ENCODE peak calls at places on chromosomes 6 and 20, in nine cellular contexts. One of them, this sample, is unnamed.

GRCh38 chr20:7926767-7927166 is 13.5 kb downstream of the HAO1 start:
- DNase-seq in C1 segment of cervical spinal cord: no peak
- DNase-seq in GM23248: peak
- DNase-seq in fibroblast of villous mesenchyme: peak
- DNase-seq in ACHN: peak
- DNase-seq in hypothalamus: no peak
- DNase-seq in NCI-H1436: peak
- DNase-seq in left ventricle myocardium inferior: no peak
- DNase-seq in HTR-8/SVneo: no peak
- DNase-seq in this sample: no peak

GRCh38 chr6:106746660-106747059 is 117.3 kb downstream of the QRSL1 start:
- DNase-seq in ACHN: no peak
- DNase-seq in hypothalamus: no peak
- DNase-seq in left ventricle myocardium inferior: no peak
- DNase-seq in fibroblast of villous mesenchyme: peak
- DNase-seq in C1 segment of cervical spinal cord: no peak
- DNase-seq in GM23248: peak
- DNase-seq in HTR-8/SVneo: peak
- DNase-seq in NCI-H1436: peak
- DNase-seq in this sample: no peak

GRCh38 chr6:124203812-124204167 is 400.1 kb downstream of the NKAIN2 start:
- DNase-seq in hypothalamus: no peak
- DNase-seq in NCI-H1436: no peak
- DNase-seq in fibroblast of villous mesenchyme: peak
- DNase-seq in HTR-8/SVneo: no peak
- DNase-seq in GM23248: no peak
- DNase-seq in left ventricle myocardium inferior: no peak
- DNase-seq in ACHN: no peak
- DNase-seq in C1 segment of cervical spinal cord: no peak
- DNase-seq in this sample: no peak

GRCh38 chr6:106974999-106975698 is 620 bp upstream of the CD24 start:
- DNase-seq in left ventricle myocardium inferior: peak
- DNase-seq in hypothalamus: no peak
- DNase-seq in fibroblast of villous mesenchyme: no peak
- DNase-seq in NCI-H1436: no peak
- DNase-seq in ACHN: peak
- DNase-seq in HTR-8/SVneo: peak
- DNase-seq in GM23248: peak
- DNase-seq in C1 segment of cervical spinal cord: no peak
- DNase-seq in this sample: peak

GRCh38 chr6:116511424-116512131 is at the start of gene CALHM5:
- DNase-seq in fibroblast of villous mesenchyme: peak
- DNase-seq in C1 segment of cervical spinal cord: no peak
- DNase-seq in GM23248: peak
- DNase-seq in hypothalamus: no peak
- DNase-seq in left ventricle myocardium inferior: peak
- DNase-seq in NCI-H1436: no peak
- DNase-seq in ACHN: peak
- DNase-seq in HTR-8/SVneo: peak
- DNase-seq in this sample: peak

GRCh38 chr6:143673638-143674037 is 4.1 kb upstream of the PHACTR2 start:
- DNase-seq in ACHN: peak
- DNase-seq in C1 segment of cervical spinal cord: no peak
- DNase-seq in fibroblast of villous mesenchyme: peak
- DNase-seq in GM23248: peak
- DNase-seq in NCI-H1436: no peak
- DNase-seq in hypothalamus: no peak
- DNase-seq in HTR-8/SVneo: peak
- DNase-seq in left ventricle myocardium inferior: no peak
- DNase-seq in this sample: peak

GRCh38 chr6:148747493-148748160 is 797 bp downstream of the UST start:
- DNase-seq in HTR-8/SVneo: no peak
- DNase-seq in C1 segment of cervical spinal cord: no peak
- DNase-seq in left ventricle myocardium inferior: peak
- DNase-seq in fibroblast of villous mesenchyme: peak
- DNase-seq in ACHN: peak
- DNase-seq in GM23248: peak
- DNase-seq in NCI-H1436: no peak
- DNase-seq in hypothalamus: peak
- DNase-seq in this sample: peak

GRCh38 chr6:138655828-138656227 is 117.7 kb upstream of the CCDC28A start:
- DNase-seq in HTR-8/SVneo: no peak
- DNase-seq in fibroblast of villous mesenchyme: no peak
- DNase-seq in ACHN: no peak
- DNase-seq in GM23248: no peak
- DNase-seq in hypothalamus: no peak
- DNase-seq in NCI-H1436: no peak
- DNase-seq in C1 segment of cervical spinal cord: no peak
- DNase-seq in left ventricle myocardium inferior: no peak
- DNase-seq in this sample: peak

GRCh38 chr6:83474309-83474708 is 38.0 kb upstream of the PRSS35 start:
- DNase-seq in left ventricle myocardium inferior: no peak
- DNase-seq in NCI-H1436: no peak
- DNase-seq in C1 segment of cervical spinal cord: no peak
- DNase-seq in hypothalamus: peak
- DNase-seq in ACHN: no peak
- DNase-seq in GM23248: no peak
- DNase-seq in fibroblast of villous mesenchyme: peak
- DNase-seq in HTR-8/SVneo: no peak
- DNase-seq in this sample: peak

GRCh38 chr20:25229486-25230176 is 18.3 kb upstream of the PYGB start:
- DNase-seq in HTR-8/SVneo: no peak
- DNase-seq in NCI-H1436: no peak
- DNase-seq in left ventricle myocardium inferior: no peak
- DNase-seq in fibroblast of villous mesenchyme: no peak
- DNase-seq in ACHN: no peak
- DNase-seq in hypothalamus: no peak
- DNase-seq in GM23248: no peak
- DNase-seq in C1 segment of cervical spinal cord: no peak
- DNase-seq in this sample: no peak

GRCh38 chr6:4308354-4308753 is 173.0 kb upstream of the ECI2 start:
- DNase-seq in HTR-8/SVneo: no peak
- DNase-seq in NCI-H1436: no peak
- DNase-seq in hypothalamus: no peak
- DNase-seq in left ventricle myocardium inferior: no peak
- DNase-seq in GM23248: peak
- DNase-seq in fibroblast of villous mesenchyme: no peak
- DNase-seq in ACHN: no peak
- DNase-seq in C1 segment of cervical spinal cord: no peak
- DNase-seq in this sample: no peak

GRCh38 chr6:89295981-89296380 is 19.1 kb downstream of the GABRR2 start:
- DNase-seq in HTR-8/SVneo: no peak
- DNase-seq in C1 segment of cervical spinal cord: no peak
- DNase-seq in left ventricle myocardium inferior: no peak
- DNase-seq in NCI-H1436: no peak
- DNase-seq in fibroblast of villous mesenchyme: no peak
- DNase-seq in hypothalamus: no peak
- DNase-seq in ACHN: no peak
- DNase-seq in GM23248: no peak
- DNase-seq in this sample: no peak

GRCh38 chr6:22112490-22112889 is 184.3 kb downstream of the PRL start:
- DNase-seq in hypothalamus: no peak
- DNase-seq in fibroblast of villous mesenchyme: no peak
- DNase-seq in HTR-8/SVneo: no peak
- DNase-seq in left ventricle myocardium inferior: no peak
- DNase-seq in ACHN: no peak
- DNase-seq in GM23248: peak
- DNase-seq in NCI-H1436: no peak
- DNase-seq in C1 segment of cervical spinal cord: no peak
- DNase-seq in this sample: no peak

GRCh38 chr6:165678904-165679303 is 15.9 kb upstream of the PDE10A start:
- DNase-seq in NCI-H1436: no peak
- DNase-seq in fibroblast of villous mesenchyme: no peak
- DNase-seq in ACHN: no peak
- DNase-seq in C1 segment of cervical spinal cord: no peak
- DNase-seq in hypothalamus: no peak
- DNase-seq in left ventricle myocardium inferior: no peak
- DNase-seq in GM23248: no peak
- DNase-seq in HTR-8/SVneo: no peak
- DNase-seq in this sample: no peak

GRCh38 chr6:116385462-116385807 is 14.7 kb downstream of the DSE start:
- DNase-seq in hypothalamus: no peak
- DNase-seq in NCI-H1436: no peak
- DNase-seq in GM23248: peak
- DNase-seq in left ventricle myocardium inferior: no peak
- DNase-seq in ACHN: peak
- DNase-seq in fibroblast of villous mesenchyme: peak
- DNase-seq in HTR-8/SVneo: no peak
- DNase-seq in C1 segment of cervical spinal cord: no peak
- DNase-seq in this sample: no peak